ENCODE peak calls at places on chromosomes 12 and 14, in five cellular contexts. One of them, this sample, is unnamed.

GRCh38 chr12:29516431-29516875 is 19.0 kb upstream of the OVCH1 start:
- DNase-seq in AG04450: no peak
- DNase-seq in fibroblast of lung: peak
- DNase-seq in colonic mucosa: no peak
- DNase-seq in neural crest cell: no peak
- DNase-seq in this sample: no peak

GRCh38 chr12:45581112-45581511 is 148.4 kb upstream of the ARID2 start:
- DNase-seq in neural crest cell: no peak
- DNase-seq in colonic mucosa: no peak
- DNase-seq in AG04450: no peak
- DNase-seq in fibroblast of lung: no peak
- DNase-seq in this sample: no peak

GRCh38 chr14:22177870-22178269 is 411.2 kb downstream of the DAD1 start:
- DNase-seq in AG04450: no peak
- DNase-seq in neural crest cell: no peak
- DNase-seq in fibroblast of lung: no peak
- DNase-seq in colonic mucosa: no peak
- DNase-seq in this sample: peak

GRCh38 chr12:122090759-122091535 is 12.4 kb downstream of the MLXIP start:
- DNase-seq in neural crest cell: no peak
- DNase-seq in AG04450: peak
- DNase-seq in fibroblast of lung: peak
- DNase-seq in colonic mucosa: peak
- DNase-seq in this sample: no peak

GRCh38 chr12:122227341-122227740 is 1.5 kb upstream of the DIABLO start:
- DNase-seq in AG04450: no peak
- DNase-seq in fibroblast of lung: no peak
- DNase-seq in neural crest cell: no peak
- DNase-seq in colonic mucosa: no peak
- DNase-seq in this sample: no peak

GRCh38 chr12:106945261-106945851 is 10.4 kb upstream of the TMEM263 start:
- DNase-seq in fibroblast of lung: no peak
- DNase-seq in neural crest cell: no peak
- DNase-seq in AG04450: no peak
- DNase-seq in colonic mucosa: no peak
- DNase-seq in this sample: no peak

GRCh38 chr12:79366374-79366773 is 324.4 kb downstream of the PAWR start:
- DNase-seq in colonic mucosa: no peak
- DNase-seq in neural crest cell: no peak
- DNase-seq in AG04450: no peak
- DNase-seq in fibroblast of lung: no peak
- DNase-seq in this sample: no peak

GRCh38 chr14:104148433-104149277 is 10.3 kb downstream of the KIF26A start:
- DNase-seq in colonic mucosa: no peak
- DNase-seq in neural crest cell: no peak
- DNase-seq in fibroblast of lung: no peak
- DNase-seq in AG04450: no peak
- DNase-seq in this sample: no peak

GRCh38 chr14:91288876-91289275 is 44.4 kb upstream of the GPR68 start:
- DNase-seq in fibroblast of lung: no peak
- DNase-seq in colonic mucosa: no peak
- DNase-seq in AG04450: no peak
- DNase-seq in neural crest cell: no peak
- DNase-seq in this sample: no peak

GRCh38 chr14:87013583-87013982 is 979.4 kb downstream of the GALC start:
- DNase-seq in AG04450: peak
- DNase-seq in colonic mucosa: no peak
- DNase-seq in fibroblast of lung: peak
- DNase-seq in neural crest cell: no peak
- DNase-seq in this sample: no peak

GRCh38 chr14:66624319-66624937 is 116.5 kb downstream of the GPHN start:
- DNase-seq in colonic mucosa: peak
- DNase-seq in fibroblast of lung: peak
- DNase-seq in AG04450: peak
- DNase-seq in neural crest cell: peak
- DNase-seq in this sample: peak

GRCh38 chr14:100522616-100523021 is 64.6 kb downstream of the BEGAIN start:
- DNase-seq in fibroblast of lung: no peak
- DNase-seq in AG04450: no peak
- DNase-seq in neural crest cell: no peak
- DNase-seq in colonic mucosa: peak
- DNase-seq in this sample: no peak

GRCh38 chr14:71070169-71070568 is 162.9 kb downstream of the PCNX1 start:
- DNase-seq in fibroblast of lung: no peak
- DNase-seq in colonic mucosa: no peak
- DNase-seq in neural crest cell: no peak
- DNase-seq in AG04450: no peak
- DNase-seq in this sample: no peak

GRCh38 chr12:43893670-43894069 is 57.8 kb downstream of the TMEM117 start:
- DNase-seq in AG04450: peak
- DNase-seq in fibroblast of lung: peak
- DNase-seq in neural crest cell: no peak
- DNase-seq in colonic mucosa: no peak
- DNase-seq in this sample: no peak

GRCh38 chr14:21298358-21298757 is 18.5 kb downstream of the RPGRIP1 start:
- DNase-seq in fibroblast of lung: no peak
- DNase-seq in neural crest cell: no peak
- DNase-seq in colonic mucosa: no peak
- DNase-seq in AG04450: no peak
- DNase-seq in this sample: no peak

GRCh38 chr14:102278631-102278935 is 26.4 kb downstream of the MOK start:
- DNase-seq in AG04450: no peak
- DNase-seq in colonic mucosa: no peak
- DNase-seq in neural crest cell: no peak
- DNase-seq in fibroblast of lung: no peak
- DNase-seq in this sample: no peak

GRCh38 chr14:97218713-97219355 is 421.7 kb downstream of the VRK1 start:
- DNase-seq in neural crest cell: peak
- DNase-seq in AG04450: no peak
- DNase-seq in colonic mucosa: no peak
- DNase-seq in fibroblast of lung: no peak
- DNase-seq in this sample: peak

GRCh38 chr12:6788972-6789905 is at the start of gene CD4:
- DNase-seq in AG04450: no peak
- DNase-seq in neural crest cell: no peak
- DNase-seq in fibroblast of lung: peak
- DNase-seq in colonic mucosa: peak
- DNase-seq in this sample: no peak

GRCh38 chr14:89418452-89418851 is 1.4 kb upstream of the FOXN3 start:
- DNase-seq in neural crest cell: no peak
- DNase-seq in colonic mucosa: no peak
- DNase-seq in AG04450: no peak
- DNase-seq in fibroblast of lung: no peak
- DNase-seq in this sample: no peak

GRCh38 chr12:107992870-107993451 is 136.1 kb upstream of the WSCD2 start:
- DNase-seq in fibroblast of lung: peak
- DNase-seq in neural crest cell: peak
- DNase-seq in AG04450: no peak
- DNase-seq in colonic mucosa: peak
- DNase-seq in this sample: peak

GRCh38 chr12:9347328-9348127 is 139.3 kb upstream of the PZP start:
- DNase-seq in neural crest cell: no peak
- DNase-seq in AG04450: no peak
- DNase-seq in fibroblast of lung: peak
- DNase-seq in colonic mucosa: no peak
- DNase-seq in this sample: no peak

GRCh38 chr14:22598896-22599244 is 770 bp downstream of the ABHD4 start:
- DNase-seq in colonic mucosa: peak
- DNase-seq in fibroblast of lung: peak
- DNase-seq in AG04450: no peak
- DNase-seq in neural crest cell: no peak
- DNase-seq in this sample: no peak

GRCh38 chr12:120466560-120467315 is 2.8 kb downstream of the SRSF9 start:
- DNase-seq in fibroblast of lung: peak
- DNase-seq in neural crest cell: peak
- DNase-seq in colonic mucosa: peak
- DNase-seq in AG04450: no peak
- DNase-seq in this sample: peak

GRCh38 chr12:8054821-8055220 is 11.3 kb downstream of the C3AR1 start:
- DNase-seq in neural crest cell: no peak
- DNase-seq in fibroblast of lung: no peak
- DNase-seq in AG04450: no peak
- DNase-seq in colonic mucosa: no peak
- DNase-seq in this sample: no peak

GRCh38 chr14:87430810-87431209 is 562.2 kb downstream of the GALC start:
- DNase-seq in fibroblast of lung: peak
- DNase-seq in colonic mucosa: no peak
- DNase-seq in neural crest cell: no peak
- DNase-seq in AG04450: peak
- DNase-seq in this sample: no peak

GRCh38 chr12:105331805-105332251 is 1.3 kb downstream of the C12orf75 start:
- DNase-seq in AG04450: no peak
- DNase-seq in colonic mucosa: peak
- DNase-seq in fibroblast of lung: peak
- DNase-seq in neural crest cell: no peak
- DNase-seq in this sample: no peak

GRCh38 chr14:23729720-23730387 is 93.7 kb downstream of the DHRS2 start:
- DNase-seq in colonic mucosa: no peak
- DNase-seq in neural crest cell: no peak
- DNase-seq in AG04450: no peak
- DNase-seq in fibroblast of lung: no peak
- DNase-seq in this sample: no peak

GRCh38 chr12:56645201-56645716 is 525 bp downstream of the ATP5F1B start:
- DNase-seq in colonic mucosa: no peak
- DNase-seq in neural crest cell: no peak
- DNase-seq in AG04450: no peak
- DNase-seq in fibroblast of lung: peak
- DNase-seq in this sample: peak

GRCh38 chr12:49060237-49061156 is at the start of gene KMT2D:
- DNase-seq in AG04450: peak
- DNase-seq in fibroblast of lung: peak
- DNase-seq in neural crest cell: peak
- DNase-seq in colonic mucosa: peak
- DNase-seq in this sample: peak
- TF ChIP-seq CTCF in AG04450: peak
- TF ChIP-seq CTCF in fibroblast of lung: peak
- TF ChIP-seq CTCF in neural crest cell: peak
- TF ChIP-seq CTCF in colonic mucosa: peak
- TF ChIP-seq CTCF in this sample: no peak

GRCh38 chr14:50423529-50423928 is 26.8 kb upstream of the CDKL1 start:
- DNase-seq in neural crest cell: no peak
- DNase-seq in fibroblast of lung: no peak
- DNase-seq in colonic mucosa: no peak
- DNase-seq in AG04450: no peak
- DNase-seq in this sample: no peak

GRCh38 chr14:50425816-50426215 is 29.1 kb upstream of the CDKL1 start:
- DNase-seq in AG04450: peak
- DNase-seq in neural crest cell: no peak
- DNase-seq in fibroblast of lung: peak
- DNase-seq in colonic mucosa: no peak
- DNase-seq in this sample: no peak

GRCh38 chr14:50421499-50421898 is 24.8 kb upstream of the CDKL1 start:
- DNase-seq in AG04450: no peak
- DNase-seq in neural crest cell: no peak
- DNase-seq in fibroblast of lung: no peak
- DNase-seq in colonic mucosa: no peak
- DNase-seq in this sample: no peak

GRCh38 chr14:50425105-50425504 is 28.4 kb upstream of the CDKL1 start:
- DNase-seq in fibroblast of lung: no peak
- DNase-seq in neural crest cell: no peak
- DNase-seq in colonic mucosa: no peak
- DNase-seq in AG04450: no peak
- DNase-seq in this sample: no peak
- TF ChIP-seq CTCF in fibroblast of lung: no peak
- TF ChIP-seq CTCF in neural crest cell: no peak
- TF ChIP-seq CTCF in colonic mucosa: no peak
- TF ChIP-seq CTCF in AG04450: no peak
- TF ChIP-seq CTCF in this sample: no peak

GRCh38 chr12:64884164-64884542 is 59.7 kb downstream of the TBC1D30 start:
- DNase-seq in AG04450: no peak
- DNase-seq in neural crest cell: no peak
- DNase-seq in fibroblast of lung: no peak
- DNase-seq in colonic mucosa: no peak
- DNase-seq in this sample: no peak

GRCh38 chr12:64882687-64883086 is 58.2 kb downstream of the TBC1D30 start:
- DNase-seq in colonic mucosa: no peak
- DNase-seq in fibroblast of lung: no peak
- DNase-seq in neural crest cell: no peak
- DNase-seq in AG04450: no peak
- DNase-seq in this sample: no peak

GRCh38 chr12:64884728-64885127 is 60.3 kb downstream of the TBC1D30 start:
- DNase-seq in fibroblast of lung: no peak
- DNase-seq in neural crest cell: no peak
- DNase-seq in colonic mucosa: no peak
- DNase-seq in AG04450: no peak
- DNase-seq in this sample: no peak

GRCh38 chr12:64883264-64884163 is 59.1 kb downstream of the TBC1D30 start:
- DNase-seq in colonic mucosa: no peak
- DNase-seq in fibroblast of lung: no peak
- DNase-seq in AG04450: no peak
- DNase-seq in neural crest cell: no peak
- DNase-seq in this sample: peak
- TF ChIP-seq CTCF in colonic mucosa: no peak
- TF ChIP-seq CTCF in fibroblast of lung: no peak
- TF ChIP-seq CTCF in AG04450: no peak
- TF ChIP-seq CTCF in neural crest cell: peak
- TF ChIP-seq CTCF in this sample: no peak

GRCh38 chr14:64772394-64772950 is 68.2 kb downstream of the PLEKHG3 start:
- DNase-seq in AG04450: no peak
- DNase-seq in fibroblast of lung: no peak
- DNase-seq in neural crest cell: no peak
- DNase-seq in colonic mucosa: no peak
- DNase-seq in this sample: no peak
- TF ChIP-seq CTCF in AG04450: no peak
- TF ChIP-seq CTCF in fibroblast of lung: no peak
- TF ChIP-seq CTCF in neural crest cell: no peak
- TF ChIP-seq CTCF in colonic mucosa: no peak
- TF ChIP-seq CTCF in this sample: no peak

DNA sequence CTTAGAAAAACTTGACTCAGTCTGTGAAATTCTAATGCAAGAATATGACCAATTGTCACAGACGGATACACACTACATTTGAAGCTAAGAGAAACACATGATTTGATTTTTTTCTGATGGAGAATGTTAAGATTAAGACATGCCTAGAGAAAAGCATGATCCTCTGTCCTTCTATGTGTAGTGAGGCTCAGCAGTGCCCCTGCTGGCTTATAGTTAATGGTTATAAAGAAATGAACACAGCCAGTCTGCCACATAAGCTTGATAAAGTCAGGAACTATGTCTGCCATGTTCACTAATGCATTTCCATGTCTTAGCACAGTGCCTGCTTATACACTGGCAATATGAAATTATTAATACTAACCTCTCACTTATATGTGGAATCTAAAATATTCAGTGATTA is 168.1 kb upstream of the DAAM1 start:
- DNase-seq in fibroblast of lung: peak
- DNase-seq in colonic mucosa: no peak
- DNase-seq in neural crest cell: no peak
- DNase-seq in AG04450: no peak
- DNase-seq in this sample: peak
- TF ChIP-seq CTCF in fibroblast of lung: peak
- TF ChIP-seq CTCF in colonic mucosa: peak
- TF ChIP-seq CTCF in neural crest cell: peak
- TF ChIP-seq CTCF in AG04450: peak
- TF ChIP-seq CTCF in this sample: peak

GRCh38 chr14:36241183-36241582 is 64.7 kb upstream of the PTCSC3 start:
- DNase-seq in colonic mucosa: no peak
- DNase-seq in fibroblast of lung: peak
- DNase-seq in neural crest cell: no peak
- DNase-seq in AG04450: no peak
- DNase-seq in this sample: no peak
- TF ChIP-seq CTCF in colonic mucosa: no peak
- TF ChIP-seq CTCF in fibroblast of lung: no peak
- TF ChIP-seq CTCF in neural crest cell: no peak
- TF ChIP-seq CTCF in AG04450: peak
- TF ChIP-seq CTCF in this sample: no peak

GRCh38 chr14:47676301-47676617 is 854 bp upstream of the MDGA2 start:
- DNase-seq in fibroblast of lung: no peak
- DNase-seq in neural crest cell: no peak
- DNase-seq in AG04450: no peak
- DNase-seq in colonic mucosa: no peak
- DNase-seq in this sample: no peak
- TF ChIP-seq CTCF in fibroblast of lung: no peak
- TF ChIP-seq CTCF in neural crest cell: no peak
- TF ChIP-seq CTCF in AG04450: no peak
- TF ChIP-seq CTCF in colonic mucosa: no peak
- TF ChIP-seq CTCF in this sample: no peak

This sample was measured in endothelial cell.